ENCODE peak calls at places on chromosomes 12 and 14, in five cellular contexts. H is fibroblast of lung, U is OCI-LY7, T is upper lobe of right lung, N is ascending aorta. D is an unnamed sample.

GRCh38 chr12:18897816-18898215 is 159.9 kb downstream of the CAPZA3 start:
- DNase-seq in H (peak; percentile 6), U (no peak), T (no peak), N (no peak), D (no peak)

GRCh38 chr14:78197088-78197487 is 26.9 kb downstream of the NRXN3 start:
- DNase-seq in H (no peak), U (no peak), T (no peak), N (no peak), D (no peak)

GRCh38 chr12:106907411-106907810 is 48.3 kb upstream of the TMEM263 start:
- DNase-seq in H (no peak), U (peak; percentile 11), T (no peak), N (no peak), D (no peak)

GRCh38 chr12:99804715-99805114 is 157.2 kb downstream of the GARIN6 start:
- DNase-seq in H (no peak), U (no peak), T (no peak), N (no peak), D (no peak)

GRCh38 chr12:65525501-65526141 is 247.1 kb downstream of the MSRB3 start:
- DNase-seq in H (peak; percentile 94), U (no peak), T (no peak), N (no peak), D (no peak)

GRCh38 chr14:70289138-70289537 is 70.3 kb downstream of the COX16 start:
- DNase-seq in H (no peak), U (no peak), T (no peak), N (no peak), D (peak; percentile 75)

GRCh38 chr14:103243764-103244737 is 90.0 kb upstream of the EIF5 start:
- DNase-seq in H (peak; percentile 22), U (no peak), T (no peak), N (no peak), D (no peak)

GRCh38 chr14:85574849-85575616 is 45.1 kb downstream of the FLRT2 start:
- DNase-seq in H (no peak), U (no peak), T (no peak), N (no peak), D (no peak)

GRCh38 chr14:94362614-94363133 is 25.7 kb downstream of the SERPINA1 start:
- DNase-seq in H (no peak), U (no peak), T (no peak), N (no peak), D (no peak)

GRCh38 chr14:20624495-20625070 is 16.9 kb downstream of the OR6S1 start:
- DNase-seq in H (peak; percentile 67), U (no peak), T (peak; percentile 86), N (peak; percentile 79), D (peak; percentile 64)

GRCh38 chr12:62194616-62195015 is 65.6 kb upstream of the USP15 start:
- DNase-seq in H (peak; percentile 52), U (no peak), T (no peak), N (no peak), D (no peak)

GRCh38 chr12:68158427-68158826 is 1.1 kb downstream of the IFNG start:
- DNase-seq in H (no peak), U (peak; percentile 54), T (no peak), N (no peak), D (no peak)

GRCh38 chr14:77980475-77981321 is 180.8 kb downstream of the ADCK1 start:
- DNase-seq in H (peak; percentile 13), U (no peak), T (peak; percentile 89), N (peak; percentile 25), D (no peak)

GRCh38 chr12:93244514-93245077 is 133.1 kb upstream of the NUDT4 start:
- DNase-seq in H (no peak), U (no peak), T (no peak), N (no peak), D (no peak)

GRCh38 chr14:69652942-69653680 is 41.7 kb downstream of the SUSD6 start:
- DNase-seq in H (peak; percentile 47), U (peak; percentile 77), T (no peak), N (no peak), D (no peak)

GRCh38 chr12:114396153-114396868 is 9.6 kb downstream of the TBX5 start:
- DNase-seq in H (no peak), U (no peak), T (no peak), N (no peak), D (no peak)
- TF ChIP-seq CTCF in H (no peak), U (no peak), T (no peak), N (no peak), D (no peak)

DNA sequence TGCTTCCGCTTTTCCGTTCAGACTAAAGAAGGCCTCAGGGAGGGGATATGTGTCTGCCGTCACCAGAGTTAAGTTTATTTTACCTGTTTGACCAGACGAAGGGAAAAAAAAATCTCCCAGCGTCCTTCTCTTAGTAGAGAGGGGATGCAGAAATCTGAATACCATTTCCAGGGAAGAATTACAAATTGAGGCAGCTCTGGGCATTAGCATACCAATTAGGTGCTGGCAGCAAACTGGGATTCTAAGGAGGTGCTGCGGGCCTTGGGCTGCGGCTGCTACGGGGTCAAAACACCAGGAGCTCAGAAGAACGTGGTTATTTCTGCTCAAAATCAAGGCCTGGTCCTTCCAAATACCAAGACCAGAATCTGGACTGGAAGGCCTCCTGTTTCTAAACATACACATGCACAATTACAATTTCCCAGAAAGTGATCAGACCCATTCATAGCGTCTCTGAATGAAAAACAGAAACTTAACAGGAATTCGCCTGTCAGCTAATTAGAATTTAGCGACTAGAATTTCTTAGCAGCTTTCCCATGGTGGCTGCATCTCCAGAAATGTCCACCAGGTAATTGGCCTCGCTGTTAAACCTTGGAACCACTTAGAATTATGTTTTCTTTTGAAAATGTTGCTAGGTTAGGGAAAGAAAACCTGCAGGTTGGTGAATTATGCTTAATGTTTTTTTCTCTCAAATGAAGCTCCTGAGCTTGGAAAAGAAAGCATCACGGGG is 617.0 kb downstream of the VRK1 start:
- DNase-seq in H (no peak), U (no peak), T (no peak), N (no peak), D (no peak)
- H3K4me3 ChIP-seq in H (no peak overlapping the region), U (no peak overlapping the region), T (no peak overlapping the region), N (no peak overlapping the region), D (no peak overlapping the region)

DNA sequence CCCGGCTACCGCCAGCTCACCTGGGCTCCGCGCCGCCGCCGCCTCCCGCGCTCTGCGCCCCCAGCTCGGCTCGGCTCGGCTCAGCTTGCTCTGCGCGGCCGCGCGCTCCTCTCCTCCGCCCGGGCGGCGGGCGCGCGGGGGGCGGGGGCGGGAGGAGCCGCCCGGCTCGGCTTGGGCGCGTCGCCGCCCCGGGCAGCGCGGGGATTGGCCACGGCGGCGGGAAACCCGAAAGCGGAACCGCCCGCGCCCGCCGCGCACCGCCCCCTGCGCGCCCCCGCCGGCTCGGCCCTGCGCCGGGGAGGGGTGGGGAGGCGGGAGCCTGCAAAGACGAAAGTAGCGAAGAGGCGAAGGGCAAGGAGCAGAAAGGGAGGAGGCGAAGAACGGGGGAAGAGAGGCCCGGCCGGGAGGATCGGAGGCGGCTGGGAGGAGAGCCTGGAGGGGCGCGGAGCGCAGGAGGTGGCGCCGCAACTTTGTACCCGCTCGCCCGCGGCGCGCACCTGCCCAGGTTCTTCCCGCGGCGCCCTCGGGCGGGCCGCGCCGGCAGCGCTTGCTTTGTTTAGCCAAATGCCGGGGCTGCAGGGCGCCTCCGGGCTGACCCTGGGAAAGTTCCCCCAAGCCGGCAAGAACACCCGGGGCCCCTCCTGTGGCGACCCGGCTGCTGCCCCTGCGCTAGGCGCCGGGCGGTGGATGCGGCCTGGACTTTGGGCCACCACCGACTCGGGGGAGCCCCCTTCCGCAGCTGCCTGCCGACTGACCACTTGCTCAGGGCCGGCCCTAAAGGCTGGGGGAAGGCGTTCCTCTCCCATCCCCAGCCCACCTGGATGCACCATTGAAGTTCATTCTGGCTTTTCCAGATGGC is at the start of gene CAMKK2:
- DNase-seq in H (peak; percentile 74), U (peak; percentile 92), T (peak; percentile 94), N (peak; percentile 91), D (no peak)
- TF ChIP-seq CTCF in H (no peak), U (peak; percentile 56), T (peak; percentile 35), N (no peak), D (peak; percentile 29)

DNA sequence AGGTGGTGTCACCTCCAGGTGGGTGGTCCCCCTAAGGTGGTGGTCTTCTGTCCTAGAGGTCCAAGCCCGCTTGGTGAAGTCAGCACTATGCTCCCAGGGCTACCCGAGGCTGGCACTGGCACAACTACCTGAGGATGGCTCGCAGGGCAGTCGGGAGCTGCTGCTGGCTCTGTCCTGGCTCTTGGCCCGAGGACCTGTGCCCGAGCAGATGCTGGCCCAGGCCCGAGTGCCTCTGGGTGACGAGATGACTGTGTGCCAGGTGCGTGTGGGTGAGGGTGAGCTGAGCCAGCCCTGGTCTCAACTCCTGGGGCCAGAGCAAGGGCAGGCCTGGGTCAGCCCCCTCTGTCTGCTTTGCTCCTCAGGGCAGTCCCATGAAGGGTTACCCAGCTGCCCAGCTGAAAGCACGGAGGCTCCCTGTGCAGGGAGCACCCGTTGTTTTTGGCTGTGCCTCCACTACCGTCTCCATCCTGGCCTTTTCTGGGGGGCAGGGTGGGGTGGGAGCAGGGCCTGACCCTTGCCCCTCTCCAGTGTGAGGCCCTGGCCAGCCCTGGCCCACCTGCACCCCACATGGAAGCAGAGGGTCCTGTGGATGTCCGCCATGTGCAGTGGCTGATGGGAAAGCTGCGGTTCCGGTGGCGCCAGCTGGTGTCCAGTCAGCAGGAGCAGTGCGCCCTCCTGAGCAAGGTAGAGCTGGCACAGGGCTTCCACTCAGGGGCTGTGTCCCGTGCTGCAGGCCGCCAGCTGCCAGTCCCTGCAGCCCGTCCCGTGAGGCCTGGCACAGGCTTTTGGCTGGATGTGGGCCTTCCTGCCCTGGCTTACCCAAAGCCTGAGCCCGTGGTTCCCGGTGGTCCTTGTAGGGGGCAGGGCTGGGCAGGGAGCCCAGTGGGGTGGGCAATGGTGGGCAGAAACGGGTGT is 1.3 kb downstream of the TEDC1 start:
- DNase-seq in H (no peak), U (no peak), T (peak; percentile 70), N (no peak), D (no peak)
- H3K4me3 ChIP-seq in H (no peak overlapping the region), U (peak overlapping the region; percentile 96), T (no peak overlapping the region), N (peak overlapping the region; percentile 90), D (peak overlapping the region; percentile 81)

GRCh38 chr14:97456958-97457357 is 659.8 kb downstream of the VRK1 start:
- DNase-seq in H (peak; percentile 2), U (no peak), T (no peak), N (no peak), D (no peak)
- TF ChIP-seq CTCF in H (no peak), U (no peak), T (no peak), N (no peak), D (no peak)

GRCh38 chr12:52082668-52082987 is 3.1 kb downstream of the SMIM41 start:
- DNase-seq in H (no peak), U (no peak), T (no peak), N (no peak), D (no peak)

GRCh38 chr12:52081263-52081733 is 1.8 kb downstream of the SMIM41 start:
- DNase-seq in H (no peak), U (peak; percentile 93), T (peak; percentile 58), N (no peak), D (no peak)

GRCh38 chr12:52082026-52082667 is 2.6 kb downstream of the SMIM41 start:
- DNase-seq in H (peak; percentile 63), U (no peak), T (peak; percentile 71), N (no peak), D (no peak)

GRCh38 chr12:52079576-52080402 is at the start of gene SMIM41:
- DNase-seq in H (no peak), U (no peak), T (peak; percentile 71), N (no peak), D (no peak)

GRCh38 chr12:52080403-52081201 is 1.1 kb downstream of the SMIM41 start:
- DNase-seq in H (no peak), U (no peak), T (peak; percentile 64), N (no peak), D (no peak)
- H3K4me3 ChIP-seq in H (peak overlapping the region; percentile 57), U (peak overlapping the region; percentile 52), T (peak overlapping the region; percentile 48), N (no peak overlapping the region), D (no peak overlapping the region)

GRCh38 chr14:75427482-75428229 is at the start of gene JDP2:
- DNase-seq in H (peak; percentile 75), U (peak; percentile 80), T (peak; percentile 98), N (peak; percentile 95), D (no peak)
- TF ChIP-seq CTCF in H (no peak), U (peak; percentile 33), T (peak; percentile 29), N (peak; percentile 29), D (no peak)